ENCODE peak calls at places on chromosomes 2 and 18, in seven cellular contexts. J is CD8-positive, alpha-beta memory T cell; O is A673; R is tibial nerve; F is pancreas; C is Peyer's patch; D is upper lobe of right lung. I is an unnamed sample.

GRCh38 chr2:237649541-237650454 is 22.4 kb downstream of the LRRFIP1 start:
- DNase-seq in J (no peak), O (no peak), R (no peak), F (no peak), C (peak; percentile 39), D (no peak), I (no peak)

GRCh38 chr2:157875720-157876065 is 437 bp downstream of the ACVR1 start:
- DNase-seq in J (peak; percentile 62), O (no peak), R (peak; percentile 17), F (peak; percentile 74), C (peak; percentile 75), D (peak; percentile 85), I (no peak)

GRCh38 chr2:137173514-137173913 is 408.2 kb downstream of the THSD7B start:
- DNase-seq in J (no peak), O (no peak), R (no peak), F (no peak), C (no peak), D (no peak), I (no peak)

GRCh38 chr2:155350783-155351580 is 652.5 kb downstream of the KCNJ3 start:
- DNase-seq in J (no peak), O (no peak), R (no peak), F (no peak), C (no peak), D (no peak), I (no peak)

GRCh38 chr2:236972491-236973379 is 113.0 kb upstream of the COPS8 start:
- DNase-seq in J (no peak), O (no peak), R (peak; percentile 55), F (no peak), C (peak; percentile 89), D (no peak), I (no peak)

GRCh38 chr2:949894-950626 is 589 bp upstream of the SNTG2 start:
- DNase-seq in J (no peak), O (no peak), R (peak; percentile 4), F (no peak), C (no peak), D (no peak), I (no peak)

GRCh38 chr2:135685361-135685760 is 56.3 kb upstream of the UBXN4 start:
- DNase-seq in J (no peak), O (no peak), R (no peak), F (no peak), C (no peak), D (no peak), I (no peak)

GRCh38 chr2:213087040-213087439 is 64.4 kb downstream of the IKZF2 start:
- DNase-seq in J (no peak), O (no peak), R (no peak), F (no peak), C (no peak), D (no peak), I (no peak)

GRCh38 chr2:209305746-209306196 is 118.1 kb upstream of the MAP2 start:
- DNase-seq in J (no peak), O (no peak), R (no peak), F (peak; percentile 88), C (no peak), D (no peak), I (no peak)

GRCh38 chr2:1686784-1687105 is 57.6 kb downstream of the PXDN start:
- DNase-seq in J (no peak), O (no peak), R (no peak), F (no peak), C (no peak), D (no peak), I (no peak)

GRCh38 chr2:64376926-64377325 is 77.0 kb upstream of the LGALSL start:
- DNase-seq in J (no peak), O (no peak), R (no peak), F (no peak), C (no peak), D (no peak), I (no peak)

GRCh38 chr2:134148843-134149472 is 104.9 kb upstream of the MGAT5 start:
- DNase-seq in J (no peak), O (peak; percentile 6), R (no peak), F (no peak), C (no peak), D (no peak), I (no peak)

GRCh38 chr2:231807020-231807419 is 20.8 kb downstream of the COPS7B start:
- DNase-seq in J (no peak), O (no peak), R (no peak), F (no peak), C (no peak), D (no peak), I (no peak)

GRCh38 chr18:12393998-12394397 is 13.7 kb upstream of the PRELID3A start:
- DNase-seq in J (no peak), O (no peak), R (no peak), F (no peak), C (peak; percentile 73), D (peak; percentile 33), I (no peak)

GRCh38 chr18:49728542-49728941 is 84.8 kb downstream of the ACAA2 start:
- DNase-seq in J (no peak), O (peak; percentile 83), R (no peak), F (peak; percentile 50), C (peak; percentile 70), D (peak; percentile 70), I (peak; percentile 30)

GRCh38 chr2:59754336-59754735 is 799.1 kb downstream of the BCL11A start:
- DNase-seq in J (no peak), O (no peak), R (no peak), F (no peak), C (no peak), D (no peak), I (peak; percentile 9)

GRCh38 chr2:152407204-152407721 is 72.3 kb downstream of the FMNL2 start:
- DNase-seq in J (no peak), O (peak; percentile 48), R (no peak), F (no peak), C (peak; percentile 56), D (no peak), I (peak; percentile 27)

GRCh38 chr18:22230403-22231042 is 61.1 kb downstream of the GATA6 start:
- DNase-seq in J (no peak), O (no peak), R (no peak), F (no peak), C (no peak), D (no peak), I (no peak)

GRCh38 chr18:79579807-79580480 is 99.7 kb upstream of the CTDP1 start:
- DNase-seq in J (no peak), O (no peak), R (no peak), F (peak; percentile 8), C (peak; percentile 35), D (peak; percentile 46), I (no peak)

GRCh38 chr2:134842930-134843490 is 4.6 kb downstream of the ACMSD start:
- DNase-seq in J (no peak), O (no peak), R (no peak), F (no peak), C (no peak), D (no peak), I (no peak)

GRCh38 chr18:23135679-23136325 is 517 bp downstream of the CABLES1 start:
- DNase-seq in J (peak; percentile 13), O (peak; percentile 50), R (no peak), F (peak; percentile 52), C (peak; percentile 55), D (peak; percentile 77), I (peak; percentile 24)

GRCh38 chr2:5094192-5094591 is 598.0 kb upstream of the SOX11 start:
- DNase-seq in J (no peak), O (no peak), R (no peak), F (no peak), C (no peak), D (no peak), I (no peak)

GRCh38 chr2:2828774-2829368 is 497.8 kb upstream of the MYT1L start:
- DNase-seq in J (no peak), O (peak; percentile 77), R (no peak), F (no peak), C (peak; percentile 29), D (no peak), I (peak; percentile 71)

GRCh38 chr2:70142590-70143313 is 48.1 kb downstream of the C2orf42 start:
- DNase-seq in J (peak; percentile 100), O (peak; percentile 100), R (peak; percentile 98), F (peak; percentile 100), C (peak; percentile 99), D (peak; percentile 100), I (peak; percentile 96)

GRCh38 chr2:94875064-94875819 is 4.0 kb downstream of the TEKT4 start:
- DNase-seq in J (no peak), O (no peak), R (no peak), F (no peak), C (no peak), D (peak; percentile 53), I (no peak)

DNA sequence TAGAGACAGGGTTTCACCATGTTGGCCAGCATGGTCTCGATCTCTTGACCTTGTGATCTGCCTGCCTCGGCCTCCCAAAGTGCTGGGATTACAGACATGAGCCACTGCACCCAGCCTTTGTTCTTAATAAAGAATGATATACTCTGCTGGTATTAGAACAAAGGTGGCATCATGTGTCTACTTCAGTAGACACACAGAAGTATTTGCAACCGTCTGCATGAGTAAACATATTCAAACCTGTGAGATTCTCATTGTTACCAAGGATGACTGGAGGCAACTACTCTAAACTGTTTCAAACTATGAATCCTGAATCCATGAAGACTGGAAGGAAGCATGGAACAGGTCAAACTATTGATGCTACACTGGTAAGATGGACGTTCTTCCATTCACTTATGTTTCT is 32.1 kb downstream of the MBD2 start:
- DNase-seq in J (no peak), O (no peak), R (no peak), F (no peak), C (no peak), D (no peak), I (no peak)
- H3K4me1 ChIP-seq in J (no peaks in the 10 kb centered on the region), O (no peaks in the 10 kb centered on the region), R (no peaks in the 10 kb centered on the region), F (no peaks in the 10 kb centered on the region), C (no peaks in the 10 kb centered on the region), D (no peaks in the 10 kb centered on the region), I (no peaks in the 10 kb centered on the region)

GRCh38 chr2:63058149-63058741 is 7.6 kb downstream of the OTX1 start:
- DNase-seq in J (no peak), O (peak; percentile 26), R (no peak), F (no peak), C (no peak), D (no peak), I (no peak)

GRCh38 chr2:63058742-63059433 is 8.3 kb downstream of the OTX1 start:
- DNase-seq in J (no peak), O (no peak), R (no peak), F (peak; percentile 45), C (no peak), D (no peak), I (no peak)

GRCh38 chr2:63057249-63058148 is 6.9 kb downstream of the OTX1 start:
- DNase-seq in J (no peak), O (no peak), R (no peak), F (no peak), C (no peak), D (no peak), I (no peak)

GRCh38 chr2:63059434-63060078 is 8.9 kb downstream of the OTX1 start:
- DNase-seq in J (no peak), O (no peak), R (no peak), F (no peak), C (no peak), D (no peak), I (no peak)

GRCh38 chr2:63060079-63060482 is 9.5 kb downstream of the OTX1 start:
- DNase-seq in J (no peak), O (no peak), R (no peak), F (no peak), C (no peak), D (no peak), I (no peak)
- H3K27me3 ChIP-seq in J (peaks cover 52% of the 10 kb centered on the region), O (peaks cover 75% of the 10 kb centered on the region), R (peaks cover 92% of the 10 kb centered on the region), F (peaks cover 81% of the 10 kb centered on the region), C (peaks cover 5% of the 10 kb centered on the region), D (peaks cover 99% of the 10 kb centered on the region), I (peaks cover 70% of the 10 kb centered on the region)

GRCh38 chr2:201858781-201859180 is 52.4 kb downstream of the CDK15 start:
- DNase-seq in J (no peak), O (peak; percentile 91), R (peak; percentile 18), F (no peak), C (no peak), D (no peak), I (no peak)
- H3K4me1 ChIP-seq in J (peaks cover 17% of the 10 kb centered on the region), O (peaks cover 35% of the 10 kb centered on the region), R (no peaks in the 10 kb centered on the region), F (no peaks in the 10 kb centered on the region), C (no peaks in the 10 kb centered on the region), D (peaks cover 6% of the 10 kb centered on the region), I (no peaks in the 10 kb centered on the region)

GRCh38 chr2:235661952-235662351 is 168.1 kb downstream of the AGAP1 start:
- DNase-seq in J (no peak), O (no peak), R (no peak), F (no peak), C (no peak), D (no peak), I (no peak)
- H3K27me3 ChIP-seq in J (no peaks in the 10 kb centered on the region), O (no peaks in the 10 kb centered on the region), R (no peaks in the 10 kb centered on the region), F (no peaks in the 10 kb centered on the region), C (no peaks in the 10 kb centered on the region), D (no peaks in the 10 kb centered on the region), I (no peaks in the 10 kb centered on the region)

I was measured in BE2C.